ENCODE peak calls at places on chromosome 14, in ten cellular contexts. One of them, this sample, is unnamed.

GRCh38 chr14:93772263-93772662 is 16.0 kb downstream of the PRIMA1 start:
- DNase-seq in WTC11: no peak
- DNase-seq in stimulated activated CD4-positive, alpha-beta T cell treated with anti-CD3 and anti-CD28 coated beads, Interleukin-12 subunit alpha, Interleukin-12 subunit beta, amount 100 ng/mL, for 24 hours: no peak
- DNase-seq in EL: no peak
- DNase-seq in WERI-Rb-1: no peak
- DNase-seq in activated CD4-positive, CD25-positive, alpha-beta regulatory T cell treated with anti-CD3 and anti-CD28 coated beads, Interleukin-2, amount 50 U/mL, for 16 hours: no peak
- DNase-seq in HS-5: no peak
- DNase-seq in breast epithelium: peak
- DNase-seq in GM13977: no peak
- DNase-seq in H54: no peak
- DNase-seq in this sample: no peak

GRCh38 chr14:28785096-28785952 is 18.7 kb downstream of the FOXG1 start:
- DNase-seq in activated CD4-positive, CD25-positive, alpha-beta regulatory T cell treated with anti-CD3 and anti-CD28 coated beads, Interleukin-2, amount 50 U/mL, for 16 hours: no peak
- DNase-seq in WTC11: peak
- DNase-seq in breast epithelium: no peak
- DNase-seq in EL: peak
- DNase-seq in H54: no peak
- DNase-seq in GM13977: peak
- DNase-seq in WERI-Rb-1: peak
- DNase-seq in stimulated activated CD4-positive, alpha-beta T cell treated with anti-CD3 and anti-CD28 coated beads, Interleukin-12 subunit alpha, Interleukin-12 subunit beta, amount 100 ng/mL, for 24 hours: no peak
- DNase-seq in HS-5: no peak
- DNase-seq in this sample: no peak

GRCh38 chr14:64186231-64187129 is 107.7 kb downstream of the ESR2 start:
- DNase-seq in breast epithelium: no peak
- DNase-seq in activated CD4-positive, CD25-positive, alpha-beta regulatory T cell treated with anti-CD3 and anti-CD28 coated beads, Interleukin-2, amount 50 U/mL, for 16 hours: no peak
- DNase-seq in H54: no peak
- DNase-seq in EL: no peak
- DNase-seq in WERI-Rb-1: peak
- DNase-seq in HS-5: no peak
- DNase-seq in stimulated activated CD4-positive, alpha-beta T cell treated with anti-CD3 and anti-CD28 coated beads, Interleukin-12 subunit alpha, Interleukin-12 subunit beta, amount 100 ng/mL, for 24 hours: no peak
- DNase-seq in GM13977: no peak
- DNase-seq in WTC11: peak
- DNase-seq in this sample: no peak

GRCh38 chr14:100790785-100791667 is 34.9 kb upstream of the MEG3 start:
- DNase-seq in breast epithelium: no peak
- DNase-seq in WERI-Rb-1: peak
- DNase-seq in H54: no peak
- DNase-seq in activated CD4-positive, CD25-positive, alpha-beta regulatory T cell treated with anti-CD3 and anti-CD28 coated beads, Interleukin-2, amount 50 U/mL, for 16 hours: no peak
- DNase-seq in HS-5: no peak
- DNase-seq in GM13977: no peak
- DNase-seq in EL: no peak
- DNase-seq in stimulated activated CD4-positive, alpha-beta T cell treated with anti-CD3 and anti-CD28 coated beads, Interleukin-12 subunit alpha, Interleukin-12 subunit beta, amount 100 ng/mL, for 24 hours: no peak
- DNase-seq in WTC11: no peak
- DNase-seq in this sample: no peak

GRCh38 chr14:74140374-74140850 is 55.7 kb downstream of the LIN52 start:
- DNase-seq in WERI-Rb-1: peak
- DNase-seq in H54: no peak
- DNase-seq in EL: no peak
- DNase-seq in stimulated activated CD4-positive, alpha-beta T cell treated with anti-CD3 and anti-CD28 coated beads, Interleukin-12 subunit alpha, Interleukin-12 subunit beta, amount 100 ng/mL, for 24 hours: no peak
- DNase-seq in activated CD4-positive, CD25-positive, alpha-beta regulatory T cell treated with anti-CD3 and anti-CD28 coated beads, Interleukin-2, amount 50 U/mL, for 16 hours: no peak
- DNase-seq in HS-5: no peak
- DNase-seq in breast epithelium: no peak
- DNase-seq in WTC11: peak
- DNase-seq in GM13977: no peak
- DNase-seq in this sample: no peak

GRCh38 chr14:89186850-89187376 is 230.1 kb downstream of the FOXN3 start:
- DNase-seq in stimulated activated CD4-positive, alpha-beta T cell treated with anti-CD3 and anti-CD28 coated beads, Interleukin-12 subunit alpha, Interleukin-12 subunit beta, amount 100 ng/mL, for 24 hours: no peak
- DNase-seq in WERI-Rb-1: peak
- DNase-seq in breast epithelium: no peak
- DNase-seq in WTC11: no peak
- DNase-seq in GM13977: no peak
- DNase-seq in EL: no peak
- DNase-seq in H54: no peak
- DNase-seq in activated CD4-positive, CD25-positive, alpha-beta regulatory T cell treated with anti-CD3 and anti-CD28 coated beads, Interleukin-2, amount 50 U/mL, for 16 hours: no peak
- DNase-seq in HS-5: no peak
- DNase-seq in this sample: no peak

GRCh38 chr14:31263485-31264133 is 56.0 kb upstream of the HECTD1 start:
- DNase-seq in WERI-Rb-1: no peak
- DNase-seq in HS-5: peak
- DNase-seq in breast epithelium: peak
- DNase-seq in activated CD4-positive, CD25-positive, alpha-beta regulatory T cell treated with anti-CD3 and anti-CD28 coated beads, Interleukin-2, amount 50 U/mL, for 16 hours: no peak
- DNase-seq in stimulated activated CD4-positive, alpha-beta T cell treated with anti-CD3 and anti-CD28 coated beads, Interleukin-12 subunit alpha, Interleukin-12 subunit beta, amount 100 ng/mL, for 24 hours: no peak
- DNase-seq in H54: peak
- DNase-seq in EL: peak
- DNase-seq in GM13977: no peak
- DNase-seq in WTC11: no peak
- DNase-seq in this sample: peak

GRCh38 chr14:103105580-103106168 is 11.1 kb downstream of the EXOC3L4 start:
- DNase-seq in GM13977: peak
- DNase-seq in activated CD4-positive, CD25-positive, alpha-beta regulatory T cell treated with anti-CD3 and anti-CD28 coated beads, Interleukin-2, amount 50 U/mL, for 16 hours: no peak
- DNase-seq in WERI-Rb-1: peak
- DNase-seq in HS-5: no peak
- DNase-seq in EL: no peak
- DNase-seq in breast epithelium: no peak
- DNase-seq in WTC11: no peak
- DNase-seq in stimulated activated CD4-positive, alpha-beta T cell treated with anti-CD3 and anti-CD28 coated beads, Interleukin-12 subunit alpha, Interleukin-12 subunit beta, amount 100 ng/mL, for 24 hours: no peak
- DNase-seq in H54: no peak
- DNase-seq in this sample: no peak

GRCh38 chr14:92012121-92012748 is 27.6 kb downstream of the TRIP11 start:
- DNase-seq in activated CD4-positive, CD25-positive, alpha-beta regulatory T cell treated with anti-CD3 and anti-CD28 coated beads, Interleukin-2, amount 50 U/mL, for 16 hours: no peak
- DNase-seq in EL: no peak
- DNase-seq in GM13977: no peak
- DNase-seq in H54: no peak
- DNase-seq in WERI-Rb-1: no peak
- DNase-seq in breast epithelium: no peak
- DNase-seq in WTC11: no peak
- DNase-seq in HS-5: no peak
- DNase-seq in stimulated activated CD4-positive, alpha-beta T cell treated with anti-CD3 and anti-CD28 coated beads, Interleukin-12 subunit alpha, Interleukin-12 subunit beta, amount 100 ng/mL, for 24 hours: no peak
- DNase-seq in this sample: no peak

GRCh38 chr14:93941293-93941910 is 14.3 kb downstream of the FAM181A start:
- DNase-seq in breast epithelium: peak
- DNase-seq in stimulated activated CD4-positive, alpha-beta T cell treated with anti-CD3 and anti-CD28 coated beads, Interleukin-12 subunit alpha, Interleukin-12 subunit beta, amount 100 ng/mL, for 24 hours: no peak
- DNase-seq in WERI-Rb-1: no peak
- DNase-seq in H54: peak
- DNase-seq in HS-5: peak
- DNase-seq in activated CD4-positive, CD25-positive, alpha-beta regulatory T cell treated with anti-CD3 and anti-CD28 coated beads, Interleukin-2, amount 50 U/mL, for 16 hours: no peak
- DNase-seq in EL: peak
- DNase-seq in WTC11: no peak
- DNase-seq in GM13977: no peak
- DNase-seq in this sample: peak

GRCh38 chr14:103748539-103748867 is 32.9 kb downstream of the ZFYVE21 start:
- DNase-seq in GM13977: no peak
- DNase-seq in WERI-Rb-1: no peak
- DNase-seq in HS-5: no peak
- DNase-seq in activated CD4-positive, CD25-positive, alpha-beta regulatory T cell treated with anti-CD3 and anti-CD28 coated beads, Interleukin-2, amount 50 U/mL, for 16 hours: no peak
- DNase-seq in breast epithelium: no peak
- DNase-seq in H54: no peak
- DNase-seq in stimulated activated CD4-positive, alpha-beta T cell treated with anti-CD3 and anti-CD28 coated beads, Interleukin-12 subunit alpha, Interleukin-12 subunit beta, amount 100 ng/mL, for 24 hours: peak
- DNase-seq in EL: no peak
- DNase-seq in WTC11: no peak
- DNase-seq in this sample: no peak

GRCh38 chr14:73729556-73730265 is 15.5 kb upstream of the PNMA1 start:
- DNase-seq in GM13977: no peak
- DNase-seq in WTC11: no peak
- DNase-seq in breast epithelium: peak
- DNase-seq in activated CD4-positive, CD25-positive, alpha-beta regulatory T cell treated with anti-CD3 and anti-CD28 coated beads, Interleukin-2, amount 50 U/mL, for 16 hours: no peak
- DNase-seq in stimulated activated CD4-positive, alpha-beta T cell treated with anti-CD3 and anti-CD28 coated beads, Interleukin-12 subunit alpha, Interleukin-12 subunit beta, amount 100 ng/mL, for 24 hours: no peak
- DNase-seq in WERI-Rb-1: no peak
- DNase-seq in HS-5: no peak
- DNase-seq in H54: no peak
- DNase-seq in EL: no peak
- DNase-seq in this sample: no peak

GRCh38 chr14:102749833-102750775 is 27.1 kb upstream of the TRAF3 start:
- DNase-seq in breast epithelium: no peak
- DNase-seq in activated CD4-positive, CD25-positive, alpha-beta regulatory T cell treated with anti-CD3 and anti-CD28 coated beads, Interleukin-2, amount 50 U/mL, for 16 hours: no peak
- DNase-seq in WERI-Rb-1: no peak
- DNase-seq in GM13977: no peak
- DNase-seq in H54: no peak
- DNase-seq in stimulated activated CD4-positive, alpha-beta T cell treated with anti-CD3 and anti-CD28 coated beads, Interleukin-12 subunit alpha, Interleukin-12 subunit beta, amount 100 ng/mL, for 24 hours: no peak
- DNase-seq in EL: no peak
- DNase-seq in HS-5: no peak
- DNase-seq in WTC11: no peak
- DNase-seq in this sample: no peak

GRCh38 chr14:29016050-29016900 is 249.7 kb downstream of the FOXG1 start:
- DNase-seq in WTC11: peak
- DNase-seq in EL: peak
- DNase-seq in WERI-Rb-1: peak
- DNase-seq in H54: no peak
- DNase-seq in breast epithelium: no peak
- DNase-seq in stimulated activated CD4-positive, alpha-beta T cell treated with anti-CD3 and anti-CD28 coated beads, Interleukin-12 subunit alpha, Interleukin-12 subunit beta, amount 100 ng/mL, for 24 hours: no peak
- DNase-seq in HS-5: no peak
- DNase-seq in activated CD4-positive, CD25-positive, alpha-beta regulatory T cell treated with anti-CD3 and anti-CD28 coated beads, Interleukin-2, amount 50 U/mL, for 16 hours: no peak
- DNase-seq in GM13977: peak
- DNase-seq in this sample: no peak

GRCh38 chr14:67133595-67134441 is 55.4 kb upstream of the GARIN2 start:
- DNase-seq in activated CD4-positive, CD25-positive, alpha-beta regulatory T cell treated with anti-CD3 and anti-CD28 coated beads, Interleukin-2, amount 50 U/mL, for 16 hours: no peak
- DNase-seq in GM13977: no peak
- DNase-seq in breast epithelium: no peak
- DNase-seq in EL: no peak
- DNase-seq in WTC11: no peak
- DNase-seq in WERI-Rb-1: no peak
- DNase-seq in H54: no peak
- DNase-seq in HS-5: no peak
- DNase-seq in stimulated activated CD4-positive, alpha-beta T cell treated with anti-CD3 and anti-CD28 coated beads, Interleukin-12 subunit alpha, Interleukin-12 subunit beta, amount 100 ng/mL, for 24 hours: no peak
- DNase-seq in this sample: no peak

GRCh38 chr14:59707778-59708635 is 131.4 kb upstream of the CCDC175 start:
- DNase-seq in GM13977: no peak
- DNase-seq in WERI-Rb-1: no peak
- DNase-seq in HS-5: no peak
- DNase-seq in stimulated activated CD4-positive, alpha-beta T cell treated with anti-CD3 and anti-CD28 coated beads, Interleukin-12 subunit alpha, Interleukin-12 subunit beta, amount 100 ng/mL, for 24 hours: no peak
- DNase-seq in H54: no peak
- DNase-seq in WTC11: no peak
- DNase-seq in activated CD4-positive, CD25-positive, alpha-beta regulatory T cell treated with anti-CD3 and anti-CD28 coated beads, Interleukin-2, amount 50 U/mL, for 16 hours: no peak
- DNase-seq in EL: no peak
- DNase-seq in breast epithelium: no peak
- DNase-seq in this sample: no peak

GRCh38 chr14:96204151-96205058 is at the start of gene BDKRB2:
- DNase-seq in WTC11: peak
- DNase-seq in H54: peak
- DNase-seq in WERI-Rb-1: peak
- DNase-seq in stimulated activated CD4-positive, alpha-beta T cell treated with anti-CD3 and anti-CD28 coated beads, Interleukin-12 subunit alpha, Interleukin-12 subunit beta, amount 100 ng/mL, for 24 hours: peak
- DNase-seq in EL: peak
- DNase-seq in GM13977: no peak
- DNase-seq in breast epithelium: peak
- DNase-seq in HS-5: peak
- DNase-seq in activated CD4-positive, CD25-positive, alpha-beta regulatory T cell treated with anti-CD3 and anti-CD28 coated beads, Interleukin-2, amount 50 U/mL, for 16 hours: no peak
- DNase-seq in this sample: peak

GRCh38 chr14:44149597-44149996 is 357.5 kb downstream of the FSCB start:
- DNase-seq in WTC11: peak
- DNase-seq in activated CD4-positive, CD25-positive, alpha-beta regulatory T cell treated with anti-CD3 and anti-CD28 coated beads, Interleukin-2, amount 50 U/mL, for 16 hours: no peak
- DNase-seq in breast epithelium: no peak
- DNase-seq in EL: no peak
- DNase-seq in HS-5: no peak
- DNase-seq in GM13977: no peak
- DNase-seq in stimulated activated CD4-positive, alpha-beta T cell treated with anti-CD3 and anti-CD28 coated beads, Interleukin-12 subunit alpha, Interleukin-12 subunit beta, amount 100 ng/mL, for 24 hours: no peak
- DNase-seq in H54: no peak
- DNase-seq in WERI-Rb-1: peak
- DNase-seq in this sample: peak